ENCODE peak calls at places on chromosome 20, in ten cellular contexts. S is A549; U is lower leg skin; V is GM06990; J is K562; N is fibroblast of pulmonary artery; R is esophagus squamous epithelium; W is colonic mucosa; H is GM12865; L is activated CD8-positive, alpha-beta T cell treated with anti-CD3 and anti-CD28 coated beads for 36 hours. O is an unnamed sample.

GRCh38 chr20:19408971-19409370 is 196.5 kb downstream of the SLC24A3 start:
- DNase-seq in W (no peak), U (no peak), H (no peak), R (no peak), N (no peak), J (no peak), S (no peak), V (no peak), L (no peak), O (no peak)

GRCh38 chr20:48919882-48920526 is 1.5 kb upstream of the ARFGEF2 start:
- DNase-seq in S (no peak), L (no peak), H (no peak), N (no peak), W (peak; percentile 59), U (no peak), J (peak; percentile 38), V (no peak), R (no peak), O (no peak)

GRCh38 chr20:23308908-23309307 is 41.7 kb upstream of the NXT1 start:
- DNase-seq in R (no peak), N (no peak), J (no peak), L (no peak), S (no peak), W (no peak), H (no peak), V (no peak), U (no peak), O (no peak)

GRCh38 chr20:25289886-25290597 is 42.2 kb downstream of the PYGB start:
- DNase-seq in W (no peak), L (no peak), N (no peak), J (no peak), U (no peak), R (no peak), H (no peak), S (no peak), V (no peak), O (no peak)

GRCh38 chr20:19936801-19937583 is 80.2 kb upstream of the NAA20 start:
- DNase-seq in S (no peak), L (peak; percentile 39), H (peak; percentile 23), R (no peak), U (no peak), W (no peak), V (no peak), J (no peak), N (no peak), O (no peak)

GRCh38 chr20:33443006-33443511 is 504 bp downstream of the SNTA1 start:
- DNase-seq in N (no peak), W (peak; percentile 29), L (peak; percentile 37), V (no peak), R (no peak), U (peak; percentile 89), J (peak; percentile 50), S (no peak), H (peak; percentile 24), O (no peak)

GRCh38 chr20:45012682-45013302 is 46.5 kb downstream of the STK4 start:
- DNase-seq in J (no peak), U (no peak), R (no peak), W (no peak), N (peak; percentile 67), L (no peak), H (no peak), S (no peak), V (no peak), O (no peak)

GRCh38 chr20:61193164-61193563 is 58.9 kb upstream of the CDH4 start:
- DNase-seq in L (no peak), V (no peak), R (no peak), S (no peak), J (no peak), N (no peak), W (no peak), U (no peak), H (no peak), O (no peak)

GRCh38 chr20:9179193-9179802 is 110.4 kb downstream of the PLCB4 start:
- DNase-seq in S (peak; percentile 41), L (no peak), V (no peak), N (peak; percentile 31), U (no peak), R (no peak), W (no peak), H (no peak), J (no peak), O (no peak)

GRCh38 chr20:57526067-57526884 is 1.3 kb upstream of the CTCFL start:
- DNase-seq in J (peak; percentile 79), L (peak; percentile 67), U (no peak), H (peak; percentile 28), W (peak; percentile 58), R (no peak), S (peak; percentile 42), N (no peak), V (no peak), O (no peak)

GRCh38 chr20:33945391-33946079 is 48.2 kb upstream of the RALY start:
- DNase-seq in S (peak; percentile 11), V (no peak), J (no peak), L (no peak), N (peak; percentile 82), U (no peak), W (no peak), H (no peak), R (no peak), O (no peak)

GRCh38 chr20:8220716-8221115 is 88.7 kb downstream of the PLCB1 start:
- DNase-seq in W (no peak), N (no peak), R (no peak), S (no peak), U (no peak), H (no peak), V (no peak), L (no peak), J (no peak), O (no peak)

GRCh38 chr20:13029687-13030510 is 21.1 kb downstream of the SPTLC3 start:
- DNase-seq in N (peak; percentile 91), H (no peak), W (peak; percentile 22), J (no peak), L (peak; percentile 13), R (no peak), U (peak; percentile 89), V (no peak), S (peak; percentile 84), O (no peak)

GRCh38 chr20:53679597-53680309 is 86.1 kb upstream of the ZNF217 start:
- DNase-seq in L (no peak), S (peak; percentile 36), H (no peak), J (no peak), V (no peak), N (no peak), U (peak; percentile 34), W (no peak), R (no peak), O (no peak)

DNA sequence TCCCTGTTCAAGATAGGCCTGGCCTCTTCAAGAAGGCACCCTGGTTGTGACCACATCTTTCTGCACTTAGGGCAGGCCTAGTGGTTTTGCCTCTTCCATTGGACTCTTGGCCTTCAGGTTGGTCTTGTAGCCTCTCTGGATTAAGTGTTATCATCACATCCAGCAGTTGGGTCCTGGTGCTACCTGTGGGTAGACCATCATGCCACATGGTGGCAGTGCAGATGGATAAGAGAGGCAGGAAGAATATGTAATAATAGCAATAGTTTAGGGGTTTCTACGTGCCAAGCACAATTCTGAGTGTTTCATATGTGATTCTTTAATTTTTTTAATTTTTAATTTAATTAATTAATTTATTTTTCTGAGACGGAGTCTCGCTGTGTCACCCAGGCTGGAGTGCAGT is 28.5 kb upstream of the SNRPB2 start:
- DNase-seq in J (no peak), V (no peak), N (peak; percentile 1), L (peak; percentile 40), W (no peak), R (no peak), H (peak; percentile 44), U (no peak), S (peak; percentile 33), O (no peak)
- TF ChIP-seq CTCF in J (peak; percentile 12), V (peak; percentile 61), N (peak; percentile 22), L (peak; percentile 36), W (no peak), R (peak; percentile 15), H (peak; percentile 42), U (no peak), S (peak; percentile 14), O (peak; percentile 58)

GRCh38 chr20:10696650-10697049 is 22.9 kb upstream of the JAG1 start:
- DNase-seq in L (peak; percentile 46), R (no peak), H (peak; percentile 62), U (no peak), J (peak; percentile 18), S (no peak), W (no peak), V (peak; percentile 7), N (no peak), O (peak; percentile 11)
- TF ChIP-seq CTCF in L (peak; percentile 65), R (peak; percentile 49), H (peak; percentile 72), U (no peak), J (peak; percentile 56), S (peak; percentile 48), W (peak; percentile 55), V (peak; percentile 81), N (peak; percentile 57), O (peak; percentile 59)

DNA sequence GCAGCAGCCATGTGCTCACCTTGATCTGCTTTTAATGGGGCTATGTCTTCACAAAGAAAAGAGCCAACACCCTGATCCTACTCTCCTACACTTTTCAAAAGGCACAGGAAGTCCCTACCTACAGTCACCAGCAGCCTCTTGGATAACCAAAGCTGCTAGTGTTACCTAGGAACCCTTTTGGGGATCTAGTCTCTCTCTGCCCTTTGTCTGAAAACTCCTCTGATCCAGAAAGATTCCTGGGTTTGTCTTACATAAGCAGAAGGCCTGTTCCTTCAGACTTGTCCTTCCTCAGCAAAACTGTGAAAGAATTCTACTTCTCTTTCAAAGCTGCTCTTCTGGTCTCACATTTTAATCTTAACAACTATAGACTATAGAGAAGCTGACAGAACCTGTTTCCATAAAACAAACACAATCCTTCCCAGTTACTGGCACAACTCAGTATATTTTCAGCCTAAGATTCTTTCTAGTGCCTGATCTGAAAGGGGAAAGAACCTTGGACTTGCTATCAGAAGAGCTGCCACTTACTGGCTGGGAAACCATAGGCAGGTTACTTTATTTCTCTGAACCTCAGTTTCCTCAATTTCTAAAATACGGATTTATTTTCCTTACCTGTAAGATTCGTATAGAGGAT is 2.9 kb downstream of the PLAGL2 start:
- DNase-seq in W (no peak), V (no peak), H (no peak), J (no peak), U (no peak), L (no peak), N (no peak), S (no peak), R (no peak), O (no peak)
- TF ChIP-seq CTCF in W (no peak), V (no peak), H (no peak), J (no peak), U (no peak), L (no peak), N (no peak), S (no peak), R (no peak), O (no peak)

DNA sequence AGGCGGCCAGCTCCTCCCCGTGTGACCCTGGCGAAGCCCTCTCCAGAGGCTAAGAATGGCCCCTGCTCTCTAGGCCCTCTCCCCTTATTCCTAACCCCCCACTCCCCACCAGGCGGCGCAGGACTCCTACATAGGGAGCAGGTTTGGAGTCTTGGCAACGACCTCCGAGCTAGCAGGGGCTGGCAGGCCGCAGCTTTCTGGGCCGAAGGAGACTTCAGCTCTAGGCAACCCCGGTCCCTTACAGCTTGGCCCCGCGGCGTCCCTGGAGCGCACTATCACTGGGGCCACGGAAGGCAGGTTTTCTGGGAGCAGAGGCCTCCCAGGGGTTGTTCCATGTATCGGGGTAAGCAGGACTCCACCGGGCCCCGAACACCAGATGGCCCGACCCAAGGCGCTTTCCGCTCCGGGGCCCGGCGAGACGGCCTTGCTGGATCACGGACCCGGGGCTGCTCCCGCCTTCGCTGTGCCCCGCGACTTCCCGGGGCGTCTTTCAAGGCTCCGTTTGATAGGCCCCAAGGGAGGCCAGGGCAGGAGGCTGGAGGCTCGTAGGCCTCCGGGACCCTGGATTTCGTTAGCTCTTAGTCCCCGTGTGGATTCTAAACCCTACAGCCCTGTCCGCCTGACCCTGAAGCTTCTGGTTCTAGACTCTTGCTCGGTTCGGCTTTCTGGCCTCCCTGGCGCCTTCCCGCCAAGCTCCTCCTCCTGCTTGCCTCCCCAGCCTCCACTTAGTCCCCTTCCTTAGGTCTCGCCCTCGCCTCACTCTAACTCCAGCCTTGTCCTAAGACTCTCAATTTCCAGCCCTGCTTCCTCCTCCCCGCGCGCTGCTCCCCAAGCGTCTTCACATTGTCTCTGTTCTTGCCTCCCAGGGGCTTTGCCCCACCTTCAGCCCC is 1.9 kb downstream of the SLC32A1 start:
- DNase-seq in U (no peak), R (no peak), N (peak; percentile 39), V (peak; percentile 38), L (peak; percentile 69), W (no peak), J (peak; percentile 79), S (peak; percentile 54), H (peak; percentile 44), O (peak; percentile 73)
- TF ChIP-seq CTCF in U (no peak), R (peak; percentile 33), N (peak; percentile 47), V (peak; percentile 72), L (peak; percentile 45), W (no peak), J (peak; percentile 63), S (peak; percentile 57), H (peak; percentile 46), O (peak; percentile 53)

O was measured in GM13977.